ENCODE peak calls at places on chromosome 2, in nine cellular contexts. H is brain microvascular endothelial cell, N is pancreas, E is WERI-Rb-1, P is suprapubic skin, K is left lung, Y is heart left ventricle, U is heart right ventricle, V is cardiac muscle cell. C is an unnamed sample.
A peak's percentile ranks its signal among the peaks of the same experiment; 100 is the strongest.

GRCh38 chr2:65364054-65364651 is 68.2 kb downstream of the SPRED2 start:
- DNase-seq in K (no peak), V (no peak), E (no peak), H (no peak), Y (no peak), P (no peak), N (no peak), U (no peak), C (no peak)

GRCh38 chr2:18435425-18436037 is 124.9 kb downstream of the RDH14 start:
- DNase-seq in E (peak; percentile 26), H (peak; percentile 70), Y (no peak), U (no peak), V (peak; percentile 73), K (no peak), N (no peak), P (no peak), C (no peak)

GRCh38 chr2:173079141-173079540 is 3.5 kb downstream of the MAP3K20 start:
- DNase-seq in P (no peak), Y (no peak), K (no peak), H (no peak), N (no peak), U (no peak), E (no peak), V (no peak), C (no peak)

GRCh38 chr2:27461118-27461517 is 18.9 kb downstream of the KRTCAP3 start:
- DNase-seq in K (no peak), Y (peak; percentile 64), H (no peak), V (no peak), P (no peak), E (no peak), U (peak; percentile 19), N (no peak), C (no peak)

GRCh38 chr2:62570861-62571698 is 65.1 kb upstream of the TMEM17 start:
- DNase-seq in U (peak; percentile 9), N (peak; percentile 58), H (no peak), Y (no peak), P (no peak), V (peak; percentile 4), E (peak; percentile 7), K (peak; percentile 83), C (no peak)

GRCh38 chr2:105490204-105490603 is 91.4 kb upstream of the FHL2 start:
- DNase-seq in Y (peak; percentile 77), H (no peak), E (no peak), N (no peak), V (no peak), U (no peak), K (no peak), P (no peak), C (no peak)

GRCh38 chr2:181570833-181571661 is 85.9 kb downstream of the CERKL start:
- DNase-seq in E (no peak), H (no peak), U (no peak), N (no peak), P (no peak), V (no peak), K (no peak), Y (no peak), C (no peak)

GRCh38 chr2:69685321-69686048 is 41.9 kb upstream of the AAK1 start:
- DNase-seq in K (no peak), H (no peak), U (no peak), Y (no peak), V (no peak), N (peak; percentile 81), P (no peak), E (no peak), C (no peak)

GRCh38 chr2:79393806-79394484 is 118.9 kb upstream of the CTNNA2 start:
- DNase-seq in N (no peak), V (peak; percentile 89), H (no peak), K (no peak), E (peak; percentile 37), P (no peak), Y (peak; percentile 24), U (peak; percentile 7), C (no peak)

GRCh38 chr2:239814917-239815637 is 210.1 kb downstream of the NDUFA10 start:
- DNase-seq in N (no peak), K (peak; percentile 81), H (no peak), Y (no peak), V (no peak), U (no peak), P (peak; percentile 78), E (no peak), C (no peak)

DNA sequence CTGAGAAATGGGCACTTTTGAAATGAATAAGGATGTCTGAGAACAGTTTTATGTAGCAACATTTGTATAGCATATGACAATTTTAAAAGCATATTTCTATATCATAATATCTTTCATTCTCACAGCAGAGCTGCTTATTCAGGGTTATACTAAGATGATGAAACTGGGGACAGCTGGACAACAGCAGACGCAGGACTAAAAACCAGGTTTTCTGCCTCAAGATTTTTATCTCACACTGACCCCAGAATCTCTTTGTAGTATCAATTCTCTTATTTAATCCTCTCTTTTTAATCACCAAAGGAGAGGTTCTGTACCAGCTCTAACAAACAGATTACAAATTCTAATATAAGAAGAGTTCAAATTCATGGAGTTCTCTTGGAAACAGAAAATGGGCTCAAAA is 74.2 kb upstream of the TFCP2L1 start:
- DNase-seq in N (no peak), Y (no peak), K (no peak), P (no peak), V (no peak), E (no peak), U (no peak), H (no peak), C (no peak)
- TF ChIP-seq CTCF in N (no peak), Y (no peak), K (no peak), P (no peak), V (no peak), E (no peak), U (no peak), H (no peak), C (no peak)

GRCh38 chr2:136383161-136383560 is 265.2 kb upstream of the CXCR4 start:
- DNase-seq in K (no peak), N (no peak), E (no peak), Y (no peak), P (no peak), U (no peak), H (no peak), V (no peak), C (no peak)

GRCh38 chr2:136378712-136379595 is 261.0 kb upstream of the CXCR4 start:
- DNase-seq in Y (peak; percentile 43), N (peak; percentile 24), H (peak; percentile 50), K (no peak), V (peak; percentile 78), E (peak; percentile 67), U (peak; percentile 27), P (no peak), C (no peak)

GRCh38 chr2:136384541-136385303 is 266.8 kb upstream of the CXCR4 start:
- DNase-seq in H (peak; percentile 26), P (no peak), U (no peak), V (peak; percentile 56), K (no peak), E (peak; percentile 36), N (no peak), Y (no peak), C (no peak)

GRCh38 chr2:136381245-136381644 is 263.3 kb upstream of the CXCR4 start:
- DNase-seq in N (no peak), U (no peak), V (no peak), Y (no peak), K (no peak), H (no peak), E (no peak), P (no peak), C (no peak)

DNA sequence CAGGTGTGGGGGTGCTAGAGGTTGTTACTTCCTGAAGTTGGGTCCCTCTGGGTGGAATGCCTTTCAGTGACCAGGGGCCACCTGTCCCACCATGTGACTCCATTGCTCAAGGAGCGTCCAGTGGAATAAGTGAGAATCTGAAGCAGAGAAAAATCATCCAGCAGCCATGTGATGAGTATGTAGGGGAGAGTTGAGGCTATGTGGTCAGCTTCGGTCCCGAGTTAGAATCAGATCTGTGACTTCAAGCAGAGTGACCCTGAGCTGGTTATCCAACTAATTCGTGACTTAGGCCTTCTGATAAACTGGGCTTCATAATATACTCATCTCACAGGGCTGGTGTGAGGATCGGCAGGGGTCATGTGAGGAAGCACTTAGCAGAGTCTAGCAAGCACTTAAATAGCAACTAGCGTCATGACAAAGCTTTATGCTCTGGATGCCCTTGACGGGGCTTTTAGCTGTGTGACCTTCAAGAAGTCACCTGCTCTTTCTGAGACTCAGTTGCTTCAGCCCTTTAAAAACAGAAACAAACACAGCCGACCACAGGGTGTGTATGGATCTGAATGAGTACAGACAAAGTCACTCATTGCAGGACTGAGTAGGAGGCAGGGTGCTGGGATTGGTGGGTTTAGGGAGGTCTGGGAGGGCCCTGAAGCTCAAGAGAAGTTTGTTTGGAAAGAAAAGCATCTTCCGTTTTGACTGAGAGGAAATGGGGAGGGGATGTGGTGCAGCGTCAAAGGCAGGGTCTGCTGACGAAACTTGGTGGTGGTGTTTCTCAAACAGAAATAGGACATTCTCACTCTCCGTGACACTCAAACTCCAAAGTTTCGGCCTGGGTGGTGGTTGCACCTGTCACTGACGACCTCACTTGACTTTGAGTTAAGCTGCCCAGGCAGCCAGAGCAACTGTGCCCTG is 264.0 kb upstream of the CXCR4 start:
- DNase-seq in P (no peak), Y (no peak), N (peak; percentile 22), U (no peak), E (no peak), H (no peak), K (no peak), V (no peak), C (no peak)
- H3K4me3 ChIP-seq in P (no peak overlapping the region), Y (no peak overlapping the region), N (no peak overlapping the region), U (no peak overlapping the region), E (no peak overlapping the region), H (no peak overlapping the region), K (no peak overlapping the region), V (no peak overlapping the region), C (no peak overlapping the region)

DNA sequence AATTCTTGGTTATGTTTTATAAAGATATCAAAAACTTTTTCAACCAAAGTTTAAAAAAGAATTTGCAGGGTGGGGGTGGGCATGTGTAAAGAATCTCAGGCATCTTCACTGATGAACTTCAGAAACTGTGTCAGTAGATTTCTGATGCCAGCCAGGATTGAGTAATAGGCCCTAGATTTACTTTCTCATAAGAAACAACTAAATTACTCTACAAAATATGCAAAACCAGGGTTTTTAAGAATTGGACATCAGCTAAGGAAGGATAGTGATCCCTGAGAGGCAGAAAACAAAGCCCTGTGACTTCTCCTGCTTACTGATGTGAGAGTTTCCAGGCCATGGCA is 11.9 kb upstream of the IL1R1 start:
- DNase-seq in K (no peak), H (no peak), U (no peak), N (no peak), V (no peak), Y (no peak), P (no peak), E (no peak), C (no peak)
- H3K27ac ChIP-seq in K (no peak overlapping the region), H (no peak overlapping the region), U (peak overlapping the region; percentile 36), N (no peak overlapping the region), V (no peak overlapping the region), Y (no peak overlapping the region), P (no peak overlapping the region), E (no peak overlapping the region), C (no peak overlapping the region)

DNA sequence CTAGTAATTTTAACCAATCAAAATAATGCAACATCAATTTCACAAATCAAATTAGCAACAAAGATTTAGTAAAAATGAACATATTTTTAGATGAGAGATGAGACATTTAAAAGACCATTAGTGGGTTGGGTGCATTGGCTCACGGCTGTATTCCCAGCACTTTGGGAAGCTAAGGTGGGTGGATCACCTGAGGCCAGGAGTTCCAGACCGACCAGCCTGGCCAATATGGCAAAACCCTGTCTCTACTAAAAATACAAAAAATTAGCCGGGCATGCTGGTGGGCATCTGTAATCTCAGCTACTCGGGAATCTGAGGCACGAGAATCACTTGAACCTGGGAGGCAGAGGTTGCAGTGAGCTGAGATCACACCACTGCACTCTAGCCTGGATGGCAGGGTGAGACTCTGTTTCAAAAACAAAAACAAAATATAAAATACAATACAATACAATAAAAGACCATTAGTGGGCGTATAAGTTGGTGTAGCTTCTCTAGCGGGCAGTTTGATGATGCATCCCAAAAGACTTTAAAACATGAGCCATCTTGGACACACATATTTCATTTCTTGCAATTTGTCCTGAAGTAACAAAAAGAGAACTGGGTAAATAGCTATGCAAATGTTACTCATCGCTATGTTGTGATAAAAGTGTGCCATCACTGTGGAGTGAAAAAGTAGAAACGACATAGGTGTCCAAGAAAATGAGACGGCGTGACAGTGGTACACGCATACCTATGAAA is 101.8 kb downstream of the COL6A3 start:
- DNase-seq in H (no peak), U (no peak), K (no peak), E (no peak), P (no peak), V (no peak), N (no peak), Y (no peak), C (no peak)
- TF ChIP-seq CTCF in H (no peak), U (no peak), K (no peak), E (no peak), P (no peak), V (no peak), N (no peak), Y (no peak), C (no peak)

C was measured in coronary artery.